ENCODE peak calls at places on chromosomes 11 and 22, in eight cellular contexts. U, S, N, T, Z, H, B and V are unnamed samples.
A peak's percentile ranks its signal among the peaks of the same experiment; 100 is the strongest.

GRCh38 chr11:19919050-19919561 is 206.5 kb downstream of the NAV2 start:
- DNase-seq in U (peak; percentile 93), S (peak; percentile 100), N (no peak), T (peak; percentile 51), Z (no peak), H (peak; percentile 99), B (peak; percentile 65), V (no peak)

GRCh38 chr11:104713366-104713765 is 184.9 kb downstream of the CASP12 start:
- DNase-seq in U (peak; percentile 12), S (peak; percentile 63), N (no peak), T (no peak), Z (no peak), H (peak; percentile 75), B (no peak), V (no peak)

GRCh38 chr11:12802418-12803085 is 128.3 kb downstream of the TEAD1 start:
- DNase-seq in U (peak; percentile 79), S (peak; percentile 96), N (no peak), T (peak; percentile 44), Z (peak; percentile 19), H (peak; percentile 86), B (peak; percentile 92), V (no peak)

GRCh38 chr11:132576706-132577105 is 955.6 kb downstream of the OPCML start:
- DNase-seq in U (peak; percentile 95), S (peak; percentile 97), N (no peak), T (no peak), Z (no peak), H (peak; percentile 90), B (peak; percentile 29), V (no peak)

GRCh38 chr11:117183724-117184349 is 5.3 kb downstream of the SIDT2 start:
- DNase-seq in U (no peak), S (no peak), N (no peak), T (no peak), Z (no peak), H (no peak), B (peak; percentile 73), V (no peak)

GRCh38 chr11:111347723-111348115 is 31.4 kb downstream of the POU2AF1 start:
- DNase-seq in U (peak; percentile 46), S (peak; percentile 23), N (no peak), T (no peak), Z (peak; percentile 24), H (no peak), B (no peak), V (no peak)

GRCh38 chr22:21857501-21857914 is 9.9 kb downstream of the MAPK1 start:
- DNase-seq in U (no peak), S (no peak), N (no peak), T (no peak), Z (peak; percentile 74), H (no peak), B (no peak), V (no peak)

GRCh38 chr11:14179126-14179820 is 179.7 kb downstream of the RRAS2 start:
- DNase-seq in U (peak; percentile 39), S (no peak), N (no peak), T (no peak), Z (no peak), H (peak; percentile 8), B (no peak), V (no peak)

GRCh38 chr22:24875862-24876506 is 70.0 kb downstream of the SGSM1 start:
- DNase-seq in U (peak; percentile 46), S (no peak), N (peak; percentile 71), T (no peak), Z (peak; percentile 12), H (no peak), B (no peak), V (peak; percentile 91)

GRCh38 chr22:27107824-27108223 is 450.4 kb downstream of the MIAT start:
- DNase-seq in U (peak; percentile 96), S (peak; percentile 98), N (no peak), T (peak; percentile 88), Z (no peak), H (peak; percentile 91), B (peak; percentile 76), V (no peak)

GRCh38 chr11:45107051-45107450 is 39.4 kb upstream of the PRDM11 start:
- DNase-seq in U (no peak), S (no peak), N (no peak), T (no peak), Z (no peak), H (no peak), B (no peak), V (no peak)

GRCh38 chr22:41589260-41589600 is 410 bp downstream of the PMM1 start:
- DNase-seq in U (peak; percentile 32), S (no peak), N (peak; percentile 27), T (no peak), Z (peak; percentile 41), H (no peak), B (peak; percentile 31), V (no peak)

GRCh38 chr11:100890779-100891178 is 203.7 kb downstream of the ARHGAP42 start:
- DNase-seq in U (peak; percentile 91), S (peak; percentile 99), N (no peak), T (peak; percentile 29), Z (no peak), H (peak; percentile 98), B (no peak), V (no peak)

GRCh38 chr22:24996420-24996952 is 44.0 kb downstream of the KIAA1671 start:
- DNase-seq in U (peak; percentile 45), S (peak; percentile 64), N (no peak), T (no peak), Z (no peak), H (peak; percentile 53), B (no peak), V (peak; percentile 64)

GRCh38 chr11:112366777-112367176 is 106.1 kb upstream of the PLET1 start:
- DNase-seq in U (no peak), S (no peak), N (no peak), T (no peak), Z (no peak), H (peak; percentile 6), B (no peak), V (no peak)

GRCh38 chr11:15107730-15108515 is 6.8 kb upstream of the INSC start:
- DNase-seq in U (no peak), S (peak; percentile 11), N (no peak), T (no peak), Z (peak; percentile 75), H (peak; percentile 19), B (no peak), V (no peak)

DNA sequence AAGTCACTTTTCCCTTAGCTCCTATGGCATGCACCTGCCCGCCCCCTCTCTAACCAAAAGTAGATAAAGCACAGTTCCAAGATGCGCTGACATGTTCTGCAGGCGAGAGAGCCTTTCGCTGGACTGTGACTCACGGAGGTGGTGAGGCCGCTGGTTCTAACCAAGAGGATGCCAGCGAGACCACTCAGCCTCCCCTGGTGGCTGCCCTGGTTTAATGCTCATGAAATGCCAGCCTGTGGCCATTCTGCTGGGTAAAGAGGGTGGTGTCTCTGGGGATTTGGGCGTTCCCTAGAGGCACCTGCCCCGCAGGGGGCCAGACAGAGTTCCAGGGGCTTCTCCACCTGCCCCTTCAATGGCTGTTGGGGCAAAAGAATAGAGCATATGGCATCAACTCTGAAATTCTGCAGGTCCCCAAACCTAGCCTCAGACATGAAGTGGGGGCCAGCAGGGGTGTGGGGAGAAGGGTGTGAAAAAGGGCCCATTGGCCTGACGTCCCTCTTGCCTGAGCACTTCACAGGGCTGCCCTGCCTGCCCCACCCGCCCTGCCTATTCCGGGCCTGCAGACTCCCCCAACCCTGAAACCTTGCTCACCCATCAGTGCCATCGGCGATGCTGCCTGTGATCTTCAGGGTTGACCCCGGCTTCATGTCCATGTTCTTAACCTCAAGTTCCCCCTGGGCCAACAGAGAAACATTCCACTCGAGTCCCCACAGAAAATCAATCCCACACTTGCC is 8.5 kb downstream of the LGALS2 start:
- DNase-seq in U (no peak), S (peak; percentile 35), N (no peak), T (no peak), Z (no peak), H (peak; percentile 35), B (no peak), V (no peak)
- TF ChIP-seq CTCF in U (peak; percentile 24), S (no peak), N (no peak), T (no peak), Z (no peak), H (peak; percentile 34), B (no peak), V (no peak)

DNA sequence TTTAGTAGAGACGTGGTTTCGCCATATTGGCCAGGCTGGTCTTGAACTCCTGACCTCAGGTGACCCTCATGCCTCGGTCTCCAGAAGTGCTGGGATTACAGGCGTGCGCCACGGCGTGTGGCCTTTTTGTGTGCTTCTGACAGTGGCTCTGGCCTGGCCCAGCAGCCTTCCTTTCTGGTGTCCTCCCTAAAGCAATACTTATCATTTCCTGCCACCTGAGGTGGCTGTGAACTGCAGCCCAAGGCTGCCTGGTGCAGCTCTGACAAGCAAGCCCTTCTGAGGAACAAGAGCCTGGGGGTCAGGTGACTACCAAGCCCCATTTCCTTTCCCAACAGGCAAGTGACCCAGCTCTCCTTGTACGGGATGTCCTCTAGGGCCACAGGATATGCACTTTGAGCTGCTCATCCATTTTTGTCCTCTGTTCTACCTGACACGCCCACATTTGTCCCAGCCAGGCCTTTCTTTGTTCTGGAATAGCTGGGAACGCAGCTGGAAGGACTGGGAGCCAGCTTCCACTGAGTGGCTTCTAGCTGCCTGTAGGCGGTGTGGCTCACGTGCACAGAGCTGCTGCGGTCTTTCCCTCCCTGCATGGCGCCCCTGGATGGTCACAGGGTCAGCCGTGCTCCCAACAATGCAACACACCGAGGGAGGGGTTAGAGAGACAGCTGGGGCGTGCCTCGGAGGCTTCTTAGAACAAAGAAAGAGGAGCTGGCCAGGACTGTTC is 12.3 kb upstream of the BID start:
- DNase-seq in U (peak; percentile 32), S (peak; percentile 12), N (peak; percentile 57), T (peak; percentile 34), Z (no peak), H (peak; percentile 49), B (peak; percentile 57), V (peak; percentile 41)
- TF ChIP-seq CTCF in U (no peak), S (no peak), N (no peak), T (no peak), Z (no peak), H (no peak), B (no peak), V (no peak)

DNA sequence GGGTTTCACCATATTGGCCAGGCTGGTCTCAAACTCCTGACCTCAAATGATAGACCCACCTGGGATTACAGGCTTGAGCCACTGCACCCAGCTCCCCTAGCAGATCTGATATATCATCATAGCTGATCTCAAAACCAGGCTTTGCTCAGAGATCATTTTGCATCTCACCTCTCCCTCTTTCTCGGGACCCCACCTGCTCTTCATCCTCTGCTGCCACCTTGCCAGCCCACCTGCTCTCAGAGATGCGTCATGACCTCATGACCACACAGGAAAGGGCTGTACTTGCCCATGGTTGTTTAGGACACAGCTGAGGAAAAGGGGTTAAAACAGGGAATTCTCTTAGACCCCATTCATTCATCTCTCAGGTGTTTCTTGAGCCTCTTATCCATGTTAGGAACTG is 27.4 kb downstream of the POU2F3 start:
- DNase-seq in U (no peak), S (no peak), N (no peak), T (no peak), Z (no peak), H (no peak), B (no peak), V (no peak)
- TF ChIP-seq CTCF in U (no peak), S (no peak), N (no peak), T (no peak), Z (no peak), H (no peak), B (no peak), V (no peak)

DNA sequence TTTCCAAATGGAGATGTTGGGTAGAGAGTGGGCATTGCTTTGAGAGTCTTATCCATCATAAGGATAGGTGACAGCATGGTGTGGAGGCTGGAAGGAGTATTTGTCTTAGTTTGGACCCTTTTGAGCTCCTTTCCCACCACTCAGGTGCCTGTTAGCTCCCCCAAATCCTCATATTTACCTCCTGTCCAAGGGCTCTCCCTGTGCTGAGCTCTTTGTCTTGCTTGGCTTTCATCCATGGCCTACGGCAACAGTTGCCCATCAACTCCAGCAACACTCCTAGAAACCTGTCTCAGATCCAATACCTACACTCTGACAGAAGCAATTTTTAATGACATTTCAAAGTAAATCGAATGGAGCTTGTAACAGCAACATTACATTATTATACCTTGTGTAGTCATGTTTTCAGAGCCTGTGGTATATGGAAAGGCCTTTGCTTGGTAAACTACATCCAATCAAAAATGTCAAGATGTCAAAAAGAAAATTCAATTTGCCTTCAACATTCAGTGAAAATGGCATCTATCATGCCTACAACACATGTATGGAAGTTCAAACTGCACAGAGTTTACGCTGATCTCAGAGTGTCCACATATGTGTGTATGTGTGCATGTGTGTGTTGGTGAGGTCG is 49.4 kb upstream of the CCDC90B start:
- DNase-seq in U (no peak), S (no peak), N (no peak), T (no peak), Z (no peak), H (no peak), B (no peak), V (no peak)
- TF ChIP-seq CTCF in U (no peak), S (no peak), N (no peak), T (no peak), Z (no peak), H (no peak), B (no peak), V (no peak)